ENCODE peak calls at places on chromosomes 3 and 15, in seven cellular contexts. One of them, this sample, is unnamed.

GRCh38 chr3:194691481-194692281 is 6.0 kb downstream of the FAM43A start:
- DNase-seq in AG04450: no peak
- DNase-seq in A549: no peak
- DNase-seq in H1: no peak
- DNase-seq in stomach: peak
- DNase-seq in endodermal cell: no peak
- DNase-seq in cardiac muscle cell: no peak
- DNase-seq in this sample: no peak

GRCh38 chr15:31346367-31347066 is 19.9 kb downstream of the KLF13 start:
- DNase-seq in stomach: no peak
- DNase-seq in cardiac muscle cell: no peak
- DNase-seq in AG04450: no peak
- DNase-seq in A549: no peak
- DNase-seq in endodermal cell: no peak
- DNase-seq in H1: no peak
- DNase-seq in this sample: no peak

GRCh38 chr15:39235084-39235795 is 345.6 kb upstream of the THBS1 start:
- DNase-seq in AG04450: no peak
- DNase-seq in A549: no peak
- DNase-seq in stomach: no peak
- DNase-seq in cardiac muscle cell: no peak
- DNase-seq in H1: no peak
- DNase-seq in endodermal cell: no peak
- DNase-seq in this sample: no peak

GRCh38 chr3:197027896-197028710 is 1.5 kb downstream of the MELTF start:
- DNase-seq in AG04450: no peak
- DNase-seq in endodermal cell: peak
- DNase-seq in stomach: no peak
- DNase-seq in A549: no peak
- DNase-seq in cardiac muscle cell: no peak
- DNase-seq in H1: no peak
- DNase-seq in this sample: peak

GRCh38 chr3:56110886-56111285 is 357.4 kb downstream of the ERC2 start:
- DNase-seq in stomach: no peak
- DNase-seq in cardiac muscle cell: no peak
- DNase-seq in AG04450: no peak
- DNase-seq in endodermal cell: no peak
- DNase-seq in A549: no peak
- DNase-seq in H1: no peak
- DNase-seq in this sample: no peak

GRCh38 chr3:196192036-196193001 is 18.9 kb downstream of the ZDHHC19 start:
- DNase-seq in AG04450: no peak
- DNase-seq in endodermal cell: peak
- DNase-seq in stomach: peak
- DNase-seq in cardiac muscle cell: no peak
- DNase-seq in A549: no peak
- DNase-seq in H1: no peak
- DNase-seq in this sample: no peak

GRCh38 chr3:120640231-120640630 is 41.8 kb downstream of the HGD start:
- DNase-seq in H1: no peak
- DNase-seq in AG04450: no peak
- DNase-seq in stomach: no peak
- DNase-seq in A549: no peak
- DNase-seq in endodermal cell: no peak
- DNase-seq in cardiac muscle cell: no peak
- DNase-seq in this sample: no peak

GRCh38 chr3:197567900-197568685 is 12.3 kb upstream of the BDH1 start:
- DNase-seq in AG04450: no peak
- DNase-seq in H1: no peak
- DNase-seq in stomach: no peak
- DNase-seq in endodermal cell: no peak
- DNase-seq in cardiac muscle cell: no peak
- DNase-seq in A549: no peak
- DNase-seq in this sample: no peak

GRCh38 chr3:43190682-43191081 is 84.8 kb upstream of the POMGNT2 start:
- DNase-seq in AG04450: peak
- DNase-seq in cardiac muscle cell: no peak
- DNase-seq in H1: no peak
- DNase-seq in A549: no peak
- DNase-seq in stomach: no peak
- DNase-seq in endodermal cell: no peak
- DNase-seq in this sample: no peak

GRCh38 chr3:159244927-159245326 is 443.1 kb downstream of the MFSD1 start:
- DNase-seq in AG04450: no peak
- DNase-seq in endodermal cell: no peak
- DNase-seq in H1: no peak
- DNase-seq in stomach: no peak
- DNase-seq in cardiac muscle cell: no peak
- DNase-seq in A549: no peak
- DNase-seq in this sample: no peak

GRCh38 chr15:57031605-57032004 is 113.2 kb downstream of the TCF12 start:
- DNase-seq in H1: no peak
- DNase-seq in stomach: no peak
- DNase-seq in AG04450: no peak
- DNase-seq in cardiac muscle cell: peak
- DNase-seq in A549: no peak
- DNase-seq in endodermal cell: peak
- DNase-seq in this sample: no peak

GRCh38 chr3:18544135-18544534 is 119.0 kb upstream of the SATB1 start:
- DNase-seq in endodermal cell: no peak
- DNase-seq in stomach: no peak
- DNase-seq in H1: no peak
- DNase-seq in AG04450: no peak
- DNase-seq in cardiac muscle cell: no peak
- DNase-seq in A549: no peak
- DNase-seq in this sample: no peak

GRCh38 chr3:177335728-177336127 is 138.4 kb upstream of the TBL1XR1 start:
- DNase-seq in AG04450: no peak
- DNase-seq in endodermal cell: no peak
- DNase-seq in stomach: no peak
- DNase-seq in H1: no peak
- DNase-seq in cardiac muscle cell: peak
- DNase-seq in A549: no peak
- DNase-seq in this sample: no peak

GRCh38 chr15:57541805-57542504 is 49.7 kb upstream of the MYZAP start:
- DNase-seq in cardiac muscle cell: peak
- DNase-seq in endodermal cell: peak
- DNase-seq in AG04450: peak
- DNase-seq in A549: peak
- DNase-seq in H1: no peak
- DNase-seq in stomach: peak
- DNase-seq in this sample: no peak

GRCh38 chr3:124246949-124247348 is 255.0 kb upstream of the ROPN1 start:
- DNase-seq in H1: no peak
- DNase-seq in endodermal cell: no peak
- DNase-seq in A549: peak
- DNase-seq in cardiac muscle cell: no peak
- DNase-seq in stomach: no peak
- DNase-seq in AG04450: no peak
- DNase-seq in this sample: no peak

GRCh38 chr3:23915537-23916108 is 1.2 kb downstream of the NKIRAS1 start:
- DNase-seq in cardiac muscle cell: peak
- DNase-seq in H1: no peak
- DNase-seq in stomach: no peak
- DNase-seq in AG04450: no peak
- DNase-seq in endodermal cell: no peak
- DNase-seq in A549: no peak
- DNase-seq in this sample: no peak

GRCh38 chr15:40338041-40338657 is 2.6 kb downstream of the CCDC9B start:
- DNase-seq in endodermal cell: peak
- DNase-seq in H1: no peak
- DNase-seq in cardiac muscle cell: peak
- DNase-seq in stomach: peak
- DNase-seq in A549: peak
- DNase-seq in AG04450: no peak
- DNase-seq in this sample: peak

GRCh38 chr15:22229971-22230815 is 149.9 kb downstream of the OR4M2 start:
- DNase-seq in AG04450: no peak
- DNase-seq in stomach: no peak
- DNase-seq in A549: no peak
- DNase-seq in endodermal cell: no peak
- DNase-seq in cardiac muscle cell: no peak
- DNase-seq in H1: no peak
- DNase-seq in this sample: no peak

GRCh38 chr3:112499328-112499727 is at the start of gene BTLA:
- DNase-seq in H1: no peak
- DNase-seq in A549: no peak
- DNase-seq in AG04450: no peak
- DNase-seq in endodermal cell: no peak
- DNase-seq in cardiac muscle cell: no peak
- DNase-seq in stomach: no peak
- DNase-seq in this sample: no peak

GRCh38 chr15:97745481-97746071 is 214.9 kb upstream of the ARRDC4 start:
- DNase-seq in H1: no peak
- DNase-seq in cardiac muscle cell: peak
- DNase-seq in AG04450: no peak
- DNase-seq in endodermal cell: peak
- DNase-seq in A549: peak
- DNase-seq in stomach: peak
- DNase-seq in this sample: no peak

DNA sequence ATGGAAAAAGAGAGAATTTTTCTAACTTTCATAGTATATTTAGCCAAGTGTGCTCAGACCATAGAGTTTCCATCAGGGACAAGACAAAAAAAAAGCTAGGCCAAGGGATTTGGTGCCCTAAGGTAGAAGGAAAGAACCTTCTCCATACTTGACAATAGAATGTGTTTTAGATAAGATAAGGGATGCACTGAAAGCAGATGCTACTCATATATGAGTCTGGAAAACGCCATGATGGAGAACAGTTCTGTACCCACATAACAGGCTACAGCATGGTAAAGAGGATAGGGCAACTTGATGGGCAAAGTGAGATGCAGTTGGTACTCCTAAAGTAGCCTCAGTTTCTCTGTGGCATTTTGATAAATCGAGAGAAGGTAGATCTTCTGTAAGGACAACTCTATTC is 216.4 kb upstream of the NECTIN3 start:
- DNase-seq in stomach: no peak
- DNase-seq in A549: no peak
- DNase-seq in cardiac muscle cell: no peak
- DNase-seq in AG04450: no peak
- DNase-seq in H1: no peak
- DNase-seq in endodermal cell: no peak
- DNase-seq in this sample: no peak
- TF ChIP-seq CTCF in stomach: no peak
- TF ChIP-seq CTCF in A549: no peak
- TF ChIP-seq CTCF in cardiac muscle cell: no peak
- TF ChIP-seq CTCF in AG04450: no peak
- TF ChIP-seq CTCF in H1: no peak
- TF ChIP-seq CTCF in endodermal cell: no peak
- TF ChIP-seq CTCF in this sample: no peak

GRCh38 chr3:157127831-157128767 is 31.8 kb downstream of the CCNL1 start:
- DNase-seq in cardiac muscle cell: peak
- DNase-seq in A549: peak
- DNase-seq in AG04450: peak
- DNase-seq in endodermal cell: peak
- DNase-seq in H1: no peak
- DNase-seq in stomach: peak
- DNase-seq in this sample: peak
- H3K27ac ChIP-seq in cardiac muscle cell: peak
- H3K27ac ChIP-seq in A549: peak
- H3K27ac ChIP-seq in AG04450: peak
- H3K27ac ChIP-seq in endodermal cell: no peak
- H3K27ac ChIP-seq in H1: no peak
- H3K27ac ChIP-seq in stomach: peak
- H3K27ac ChIP-seq in this sample: peak

DNA sequence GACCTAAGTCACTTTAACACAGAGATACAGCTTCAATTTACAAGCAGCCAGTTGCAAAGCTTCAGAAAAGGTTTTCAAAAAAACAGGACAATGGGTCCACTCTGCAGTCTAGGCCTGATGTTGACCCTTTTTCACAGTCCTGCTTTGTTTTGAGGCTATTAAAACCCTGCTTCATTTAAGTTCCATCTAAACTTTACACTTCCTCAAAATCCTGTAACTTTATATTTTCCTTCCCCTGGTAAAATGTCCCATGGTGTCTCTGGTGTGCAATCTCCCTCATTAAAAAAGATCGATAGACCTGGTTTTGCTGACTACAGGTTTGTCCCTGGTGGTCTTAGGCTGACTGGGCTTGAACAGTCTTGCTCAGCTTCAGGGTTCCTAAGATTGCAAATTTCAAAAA is 5.1 kb upstream of the RPL14 start:
- DNase-seq in H1: no peak
- DNase-seq in endodermal cell: no peak
- DNase-seq in A549: no peak
- DNase-seq in stomach: no peak
- DNase-seq in cardiac muscle cell: no peak
- DNase-seq in AG04450: no peak
- DNase-seq in this sample: no peak
- H3K4me3 ChIP-seq in H1: peak
- H3K4me3 ChIP-seq in endodermal cell: peak
- H3K4me3 ChIP-seq in A549: peak
- H3K4me3 ChIP-seq in stomach: peak
- H3K4me3 ChIP-seq in cardiac muscle cell: peak
- H3K4me3 ChIP-seq in AG04450: peak
- H3K4me3 ChIP-seq in this sample: peak

GRCh38 chr3:41716391-41716910 is 245.5 kb downstream of the ULK4 start:
- DNase-seq in cardiac muscle cell: peak
- DNase-seq in stomach: no peak
- DNase-seq in H1: no peak
- DNase-seq in AG04450: peak
- DNase-seq in A549: peak
- DNase-seq in endodermal cell: no peak
- DNase-seq in this sample: no peak
- TF ChIP-seq CTCF in cardiac muscle cell: peak
- TF ChIP-seq CTCF in stomach: no peak
- TF ChIP-seq CTCF in H1: no peak
- TF ChIP-seq CTCF in AG04450: peak
- TF ChIP-seq CTCF in A549: peak
- TF ChIP-seq CTCF in endodermal cell: no peak
- TF ChIP-seq CTCF in this sample: no peak

GRCh38 chr3:71890356-71890931 is 105.5 kb upstream of the PROK2 start:
- DNase-seq in stomach: no peak
- DNase-seq in cardiac muscle cell: peak
- DNase-seq in H1: no peak
- DNase-seq in A549: no peak
- DNase-seq in AG04450: no peak
- DNase-seq in endodermal cell: no peak
- DNase-seq in this sample: no peak

GRCh38 chr3:71887256-71887655 is 102.3 kb upstream of the PROK2 start:
- DNase-seq in stomach: no peak
- DNase-seq in A549: no peak
- DNase-seq in AG04450: no peak
- DNase-seq in cardiac muscle cell: no peak
- DNase-seq in endodermal cell: no peak
- DNase-seq in H1: no peak
- DNase-seq in this sample: no peak

GRCh38 chr3:71881041-71881440 is 96.1 kb upstream of the PROK2 start:
- DNase-seq in A549: no peak
- DNase-seq in AG04450: no peak
- DNase-seq in cardiac muscle cell: no peak
- DNase-seq in H1: no peak
- DNase-seq in stomach: no peak
- DNase-seq in endodermal cell: peak
- DNase-seq in this sample: no peak

GRCh38 chr3:71881732-71882131 is 96.8 kb upstream of the PROK2 start:
- DNase-seq in AG04450: no peak
- DNase-seq in endodermal cell: peak
- DNase-seq in stomach: no peak
- DNase-seq in H1: no peak
- DNase-seq in cardiac muscle cell: no peak
- DNase-seq in A549: no peak
- DNase-seq in this sample: no peak

GRCh38 chr3:71885001-71885400 is 100.1 kb upstream of the PROK2 start:
- DNase-seq in AG04450: no peak
- DNase-seq in A549: no peak
- DNase-seq in H1: no peak
- DNase-seq in cardiac muscle cell: peak
- DNase-seq in endodermal cell: peak
- DNase-seq in stomach: no peak
- DNase-seq in this sample: no peak
- H3K27ac ChIP-seq in AG04450: no peak
- H3K27ac ChIP-seq in A549: no peak
- H3K27ac ChIP-seq in H1: no peak
- H3K27ac ChIP-seq in cardiac muscle cell: no peak
- H3K27ac ChIP-seq in endodermal cell: peak
- H3K27ac ChIP-seq in stomach: no peak
- H3K27ac ChIP-seq in this sample: no peak